ENCODE peak calls at places on chromosomes 12 and 14, in six cellular contexts. One of them, this sample, is unnamed.

GRCh38 chr14:71472281-71472960 is 459.8 kb upstream of the RGS6 start:
- DNase-seq in PC-3: no peak
- DNase-seq in neural progenitor cell: no peak
- DNase-seq in HCT116: no peak
- DNase-seq in K562: no peak
- DNase-seq in HepG2: no peak
- DNase-seq in this sample: peak

GRCh38 chr12:31204995-31205582 is 120.9 kb downstream of the SINHCAF start:
- DNase-seq in PC-3: peak
- DNase-seq in neural progenitor cell: no peak
- DNase-seq in HCT116: no peak
- DNase-seq in K562: no peak
- DNase-seq in HepG2: no peak
- DNase-seq in this sample: peak

GRCh38 chr12:56987551-56988053 is 18.7 kb downstream of the ZBTB39 start:
- DNase-seq in PC-3: peak
- DNase-seq in neural progenitor cell: peak
- DNase-seq in HCT116: peak
- DNase-seq in K562: peak
- DNase-seq in HepG2: peak
- DNase-seq in this sample: peak

GRCh38 chr12:4089147-4089606 is 184.4 kb upstream of the CCND2 start:
- DNase-seq in PC-3: no peak
- DNase-seq in neural progenitor cell: no peak
- DNase-seq in HCT116: no peak
- DNase-seq in K562: no peak
- DNase-seq in HepG2: no peak
- DNase-seq in this sample: no peak

GRCh38 chr14:76546426-76547221 is 170.7 kb downstream of the ESRRB start:
- DNase-seq in PC-3: peak
- DNase-seq in neural progenitor cell: peak
- DNase-seq in HCT116: peak
- DNase-seq in K562: peak
- DNase-seq in HepG2: peak
- DNase-seq in this sample: no peak

GRCh38 chr14:23071244-23071974 is 14.1 kb upstream of the CDH24 start:
- DNase-seq in PC-3: peak
- DNase-seq in neural progenitor cell: peak
- DNase-seq in HCT116: no peak
- DNase-seq in K562: peak
- DNase-seq in HepG2: peak
- DNase-seq in this sample: peak

GRCh38 chr14:54229136-54229535 is 167.7 kb upstream of the CDKN3 start:
- DNase-seq in PC-3: no peak
- DNase-seq in neural progenitor cell: no peak
- DNase-seq in HCT116: no peak
- DNase-seq in K562: no peak
- DNase-seq in HepG2: no peak
- DNase-seq in this sample: peak

GRCh38 chr12:116343331-116343884 is 65.9 kb upstream of the MED13L start:
- DNase-seq in PC-3: no peak
- DNase-seq in neural progenitor cell: no peak
- DNase-seq in HCT116: no peak
- DNase-seq in K562: no peak
- DNase-seq in HepG2: no peak
- DNase-seq in this sample: no peak

GRCh38 chr12:93760275-93760875 is 83.2 kb downstream of the CRADD start:
- DNase-seq in PC-3: no peak
- DNase-seq in neural progenitor cell: no peak
- DNase-seq in HCT116: no peak
- DNase-seq in K562: no peak
- DNase-seq in HepG2: no peak
- DNase-seq in this sample: no peak

GRCh38 chr14:69808919-69809808 is 12.1 kb upstream of the SLC10A1 start:
- DNase-seq in PC-3: no peak
- DNase-seq in neural progenitor cell: no peak
- DNase-seq in HCT116: no peak
- DNase-seq in K562: no peak
- DNase-seq in HepG2: peak
- DNase-seq in this sample: no peak

GRCh38 chr12:46490635-46491034 is 118.1 kb upstream of the SLC38A2 start:
- DNase-seq in PC-3: peak
- DNase-seq in neural progenitor cell: no peak
- DNase-seq in HCT116: no peak
- DNase-seq in K562: no peak
- DNase-seq in HepG2: no peak
- DNase-seq in this sample: peak

GRCh38 chr12:19739195-19739776 is 300.0 kb downstream of the AEBP2 start:
- DNase-seq in PC-3: peak
- DNase-seq in neural progenitor cell: peak
- DNase-seq in HCT116: peak
- DNase-seq in K562: peak
- DNase-seq in HepG2: peak
- DNase-seq in this sample: peak

GRCh38 chr12:3431685-3432084 is 59.3 kb upstream of the PRMT8 start:
- DNase-seq in PC-3: no peak
- DNase-seq in neural progenitor cell: no peak
- DNase-seq in HCT116: no peak
- DNase-seq in K562: no peak
- DNase-seq in HepG2: no peak
- DNase-seq in this sample: no peak

GRCh38 chr12:12975322-12976077 is 23.5 kb upstream of the GPRC5D start:
- DNase-seq in PC-3: peak
- DNase-seq in neural progenitor cell: peak
- DNase-seq in HCT116: peak
- DNase-seq in K562: peak
- DNase-seq in HepG2: peak
- DNase-seq in this sample: peak

GRCh38 chr14:105527381-105528196 is 1.2 kb downstream of the TMEM121 start:
- DNase-seq in PC-3: no peak
- DNase-seq in neural progenitor cell: no peak
- DNase-seq in HCT116: no peak
- DNase-seq in K562: no peak
- DNase-seq in HepG2: no peak
- DNase-seq in this sample: no peak

GRCh38 chr12:80045594-80045993 is 53.7 kb upstream of the OTOGL start:
- DNase-seq in PC-3: peak
- DNase-seq in neural progenitor cell: no peak
- DNase-seq in HCT116: no peak
- DNase-seq in K562: no peak
- DNase-seq in HepG2: no peak
- DNase-seq in this sample: peak

GRCh38 chr14:92600318-92601053 is 86.9 kb downstream of the RIN3 start:
- DNase-seq in PC-3: peak
- DNase-seq in neural progenitor cell: no peak
- DNase-seq in HCT116: no peak
- DNase-seq in K562: no peak
- DNase-seq in HepG2: no peak
- DNase-seq in this sample: peak

GRCh38 chr14:52351561-52352491 is 37.7 kb downstream of the PTGER2 start:
- DNase-seq in PC-3: peak
- DNase-seq in neural progenitor cell: no peak
- DNase-seq in HCT116: no peak
- DNase-seq in K562: no peak
- DNase-seq in HepG2: no peak
- DNase-seq in this sample: peak

GRCh38 chr12:125861299-125862281 is 796.4 kb downstream of the AACS start:
- DNase-seq in PC-3: no peak
- DNase-seq in neural progenitor cell: no peak
- DNase-seq in HCT116: no peak
- DNase-seq in K562: peak
- DNase-seq in HepG2: no peak
- DNase-seq in this sample: peak

GRCh38 chr12:2431810-2432209 is 363.0 kb upstream of the FKBP4 start:
- DNase-seq in PC-3: no peak
- DNase-seq in neural progenitor cell: no peak
- DNase-seq in HCT116: no peak
- DNase-seq in K562: no peak
- DNase-seq in HepG2: no peak
- DNase-seq in this sample: no peak

GRCh38 chr14:34951286-34951685 is 31.5 kb upstream of the SRP54 start:
- DNase-seq in PC-3: no peak
- DNase-seq in neural progenitor cell: no peak
- DNase-seq in HCT116: no peak
- DNase-seq in K562: no peak
- DNase-seq in HepG2: no peak
- DNase-seq in this sample: peak

GRCh38 chr12:110545812-110546211 is 37.3 kb downstream of the PPTC7 start:
- DNase-seq in PC-3: no peak
- DNase-seq in neural progenitor cell: no peak
- DNase-seq in HCT116: no peak
- DNase-seq in K562: no peak
- DNase-seq in HepG2: no peak
- DNase-seq in this sample: peak

DNA sequence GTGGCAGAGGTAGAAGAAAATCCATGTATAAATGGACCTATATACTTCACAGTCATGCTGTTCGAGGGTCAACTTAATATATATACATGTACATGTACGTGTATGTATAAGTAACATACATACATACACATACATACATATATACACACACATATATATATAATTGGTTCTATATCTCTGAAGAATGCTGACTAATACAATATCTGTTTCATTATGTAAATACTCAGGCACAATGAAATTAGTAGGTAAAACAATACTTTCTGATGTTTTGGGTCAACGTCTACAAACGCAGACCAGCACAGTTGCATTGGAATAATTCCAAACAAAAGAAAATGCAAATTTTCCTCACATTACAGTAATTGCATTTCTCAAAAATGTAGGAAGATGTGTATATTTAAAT is 202.7 kb upstream of the DAAM1 start:
- DNase-seq in PC-3: no peak
- DNase-seq in neural progenitor cell: no peak
- DNase-seq in HCT116: no peak
- DNase-seq in K562: no peak
- DNase-seq in HepG2: no peak
- DNase-seq in this sample: no peak
- H3K9ac ChIP-seq in PC-3: no peak
- H3K9ac ChIP-seq in neural progenitor cell: no peak
- H3K9ac ChIP-seq in HCT116: no peak
- H3K9ac ChIP-seq in K562: no peak
- H3K9ac ChIP-seq in HepG2: no peak
- H3K9ac ChIP-seq in this sample: no peak

GRCh38 chr12:120125029-120125428 is 8.5 kb upstream of the RAB35 start:
- DNase-seq in PC-3: no peak
- DNase-seq in neural progenitor cell: no peak
- DNase-seq in HCT116: no peak
- DNase-seq in K562: no peak
- DNase-seq in HepG2: no peak
- DNase-seq in this sample: no peak
- H3K27ac ChIP-seq in PC-3: no peak
- H3K27ac ChIP-seq in neural progenitor cell: no peak
- H3K27ac ChIP-seq in HCT116: no peak
- H3K27ac ChIP-seq in K562: no peak
- H3K27ac ChIP-seq in HepG2: no peak
- H3K27ac ChIP-seq in this sample: no peak

GRCh38 chr12:14935031-14935430 is 3.3 kb downstream of the ERP27 start:
- DNase-seq in PC-3: peak
- DNase-seq in neural progenitor cell: no peak
- DNase-seq in HCT116: no peak
- DNase-seq in K562: no peak
- DNase-seq in HepG2: no peak
- DNase-seq in this sample: no peak

GRCh38 chr12:14931791-14932560 is 6.4 kb downstream of the ERP27 start:
- DNase-seq in PC-3: peak
- DNase-seq in neural progenitor cell: no peak
- DNase-seq in HCT116: no peak
- DNase-seq in K562: no peak
- DNase-seq in HepG2: no peak
- DNase-seq in this sample: no peak

GRCh38 chr12:14937014-14937413 is 1.3 kb downstream of the ERP27 start:
- DNase-seq in PC-3: no peak
- DNase-seq in neural progenitor cell: no peak
- DNase-seq in HCT116: no peak
- DNase-seq in K562: no peak
- DNase-seq in HepG2: no peak
- DNase-seq in this sample: no peak

GRCh38 chr12:14936224-14936861 is 2.0 kb downstream of the ERP27 start:
- DNase-seq in PC-3: no peak
- DNase-seq in neural progenitor cell: peak
- DNase-seq in HCT116: no peak
- DNase-seq in K562: no peak
- DNase-seq in HepG2: no peak
- DNase-seq in this sample: no peak

GRCh38 chr12:14934511-14934910 is 3.8 kb downstream of the ERP27 start:
- DNase-seq in PC-3: peak
- DNase-seq in neural progenitor cell: no peak
- DNase-seq in HCT116: no peak
- DNase-seq in K562: no peak
- DNase-seq in HepG2: no peak
- DNase-seq in this sample: no peak
- TF ChIP-seq CTCF in PC-3: no peak
- TF ChIP-seq CTCF in neural progenitor cell: no peak
- TF ChIP-seq CTCF in HCT116: no peak
- TF ChIP-seq CTCF in K562: no peak
- TF ChIP-seq CTCF in HepG2: no peak
- TF ChIP-seq CTCF in this sample: no peak

GRCh38 chr14:58133739-58134138 is 18.3 kb downstream of the ARMH4 start:
- DNase-seq in PC-3: peak
- DNase-seq in neural progenitor cell: no peak
- DNase-seq in HCT116: no peak
- DNase-seq in K562: no peak
- DNase-seq in HepG2: no peak
- DNase-seq in this sample: peak

GRCh38 chr14:58131386-58131785 is 20.6 kb downstream of the ARMH4 start:
- DNase-seq in PC-3: peak
- DNase-seq in neural progenitor cell: no peak
- DNase-seq in HCT116: no peak
- DNase-seq in K562: no peak
- DNase-seq in HepG2: peak
- DNase-seq in this sample: peak

GRCh38 chr14:58128416-58128815 is 23.6 kb downstream of the ARMH4 start:
- DNase-seq in PC-3: no peak
- DNase-seq in neural progenitor cell: no peak
- DNase-seq in HCT116: no peak
- DNase-seq in K562: no peak
- DNase-seq in HepG2: no peak
- DNase-seq in this sample: no peak

GRCh38 chr14:58130121-58130782 is 21.8 kb downstream of the ARMH4 start:
- DNase-seq in PC-3: no peak
- DNase-seq in neural progenitor cell: no peak
- DNase-seq in HCT116: no peak
- DNase-seq in K562: no peak
- DNase-seq in HepG2: no peak
- DNase-seq in this sample: no peak

GRCh38 chr14:58129208-58129607 is 22.8 kb downstream of the ARMH4 start:
- DNase-seq in PC-3: peak
- DNase-seq in neural progenitor cell: no peak
- DNase-seq in HCT116: no peak
- DNase-seq in K562: no peak
- DNase-seq in HepG2: no peak
- DNase-seq in this sample: no peak
- H3K9ac ChIP-seq in PC-3: no peak
- H3K9ac ChIP-seq in neural progenitor cell: no peak
- H3K9ac ChIP-seq in HCT116: no peak
- H3K9ac ChIP-seq in K562: no peak
- H3K9ac ChIP-seq in HepG2: no peak
- H3K9ac ChIP-seq in this sample: no peak